ENCODE peak calls at places on chromosomes 5 and 9, in five cellular contexts. O is ELR, W is aorta, J is nephron progenitor cell, E is astrocyte of the hippocampus. F is an unnamed sample.
A peak's percentile ranks its signal among the peaks of the same experiment; 100 is the strongest.

GRCh38 chr5:10904862-10905432 is 143.9 kb upstream of the DAP start:
- DNase-seq in J (no peak), W (no peak), O (no peak), E (no peak), F (no peak)

GRCh38 chr5:176446884-176447537 is 1.2 kb upstream of the FAF2 start:
- DNase-seq in E (peak; percentile 32), J (peak; percentile 25), W (no peak), O (peak; percentile 20), F (no peak)

GRCh38 chr5:16791036-16791705 is 144.9 kb downstream of the MYO10 start:
- DNase-seq in J (peak; percentile 41), E (peak; percentile 76), O (peak; percentile 76), W (no peak), F (peak; percentile 40)

GRCh38 chr5:150295172-150295611 is 5.6 kb upstream of the CAMK2A start:
- DNase-seq in O (peak; percentile 74), E (peak; percentile 81), W (peak; percentile 79), J (no peak), F (no peak)

GRCh38 chr5:138351056-138351455 is 1.4 kb upstream of the KDM3B start:
- DNase-seq in E (peak; percentile 85), W (no peak), J (no peak), O (peak; percentile 51), F (no peak)

GRCh38 chr5:101687630-101688029 is 608.5 kb downstream of the SLCO4C1 start:
- DNase-seq in W (no peak), O (peak; percentile 34), J (no peak), E (peak; percentile 13), F (no peak)

GRCh38 chr5:160479220-160479619 is 57.6 kb downstream of the PTTG1 start:
- DNase-seq in E (no peak), W (no peak), O (no peak), J (no peak), F (no peak)

GRCh38 chr5:104708027-104708426 is 1145.4 kb upstream of the NUDT12 start:
- DNase-seq in O (no peak), W (no peak), J (no peak), E (no peak), F (no peak)

GRCh38 chr5:121668635-121669034 is 183.0 kb upstream of the FTMT start:
- DNase-seq in O (peak; percentile 76), W (no peak), E (peak; percentile 73), J (no peak), F (no peak)

GRCh38 chr5:73095564-73096238 is 24.7 kb upstream of the TMEM171 start:
- DNase-seq in J (no peak), E (no peak), O (no peak), W (no peak), F (no peak)

GRCh38 chr5:76601470-76601869 is 21.7 kb downstream of the F2RL2 start:
- DNase-seq in J (peak; percentile 9), E (peak; percentile 82), W (no peak), O (peak; percentile 83), F (no peak)

GRCh38 chr5:73525606-73526005 is 27.4 kb downstream of the BTF3 start:
- DNase-seq in W (no peak), J (no peak), O (no peak), E (no peak), F (no peak)

GRCh38 chr5:12330381-12330780 is 426.1 kb upstream of the CTNND2 start:
- DNase-seq in J (no peak), E (no peak), W (no peak), O (peak; percentile 12), F (no peak)

GRCh38 chr9:137130176-137130755 is 8.7 kb upstream of the GRIN1 start:
- DNase-seq in E (no peak), J (no peak), W (no peak), O (peak; percentile 49), F (no peak)

GRCh38 chr5:122341087-122341486 is 29.1 kb downstream of the SNCAIP start:
- DNase-seq in W (no peak), O (peak; percentile 20), J (no peak), E (no peak), F (no peak)

GRCh38 chr9:114386886-114387677 is 700 bp downstream of the AKNA start:
- DNase-seq in O (peak; percentile 36), W (peak; percentile 83), E (peak; percentile 38), J (no peak), F (no peak)

GRCh38 chr5:174157048-174157447 is 111.5 kb downstream of the NSG2 start:
- DNase-seq in W (peak; percentile 19), J (no peak), E (no peak), O (no peak), F (no peak)

GRCh38 chr5:142466195-142466951 is 141.6 kb upstream of the SPRY4 start:
- DNase-seq in E (no peak), W (no peak), J (no peak), O (peak; percentile 84), F (no peak)

GRCh38 chr9:15370496-15371464 is 51.9 kb upstream of the SNAPC3 start:
- DNase-seq in E (peak; percentile 44), W (no peak), O (no peak), J (no peak), F (no peak)

GRCh38 chr5:1270933-1271914 is 23.6 kb downstream of the TERT start:
- DNase-seq in E (no peak), W (no peak), J (no peak), O (peak; percentile 30), F (no peak)

GRCh38 chr5:81195334-81195929 is 37.7 kb upstream of the CKMT2 start:
- DNase-seq in E (no peak), W (no peak), J (no peak), O (no peak), F (no peak)

GRCh38 chr5:128667148-128667547 is 129.1 kb upstream of the FBN2 start:
- DNase-seq in O (no peak), E (no peak), W (no peak), J (no peak), F (no peak)

GRCh38 chr5:149851211-149851610 is 93.4 kb downstream of the PDE6A start:
- DNase-seq in W (no peak), J (no peak), E (no peak), O (no peak), F (no peak)

GRCh38 chr9:111945216-111945615 is 48.6 kb downstream of the UGCG start:
- DNase-seq in J (no peak), W (no peak), O (peak; percentile 75), E (peak; percentile 56), F (no peak)

GRCh38 chr5:142246263-142246662 is 78.6 kb downstream of the SPRY4 start:
- DNase-seq in O (peak; percentile 79), E (peak; percentile 96), W (peak; percentile 83), J (no peak), F (no peak)

GRCh38 chr9:3370715-3371114 is 155.1 kb downstream of the RFX3 start:
- DNase-seq in E (no peak), W (no peak), J (no peak), O (no peak), F (no peak)

GRCh38 chr5:139648205-139649081 is at the start of gene CXXC5:
- DNase-seq in E (peak; percentile 97), O (peak; percentile 78), J (peak; percentile 91), W (peak; percentile 96), F (peak; percentile 73)

F was measured in neural crest cell.